ENCODE peak calls at places on chromosome 14, in four cellular contexts. E is T-helper 2 cell, T is NCI-H1092, N is Calu3. X is an unnamed sample.

GRCh38 chr14:105351920-105352871 is 37.6 kb downstream of the PACS2 start:
- DNase-seq in T (peak), E (peak), N (peak), X (peak)

GRCh38 chr14:54652188-54652889 is 85.4 kb downstream of the SAMD4A start:
- DNase-seq in E (no peak), T (no peak), N (peak), X (no peak)

GRCh38 chr14:86646688-86647687 is 1117.0 kb downstream of the FLRT2 start:
- DNase-seq in N (no peak), T (no peak), E (no peak), X (no peak)

GRCh38 chr14:55718551-55718950 is 138.5 kb downstream of the KTN1 start:
- DNase-seq in T (no peak), E (no peak), N (no peak), X (no peak)

GRCh38 chr14:50772361-50772760 is 58.6 kb downstream of the NIN start:
- DNase-seq in E (no peak), T (no peak), N (no peak), X (no peak)

GRCh38 chr14:76312821-76313220 is 63.1 kb upstream of the ESRRB start:
- DNase-seq in E (no peak), T (no peak), N (no peak), X (no peak)

GRCh38 chr14:65560340-65561027 is 148.0 kb downstream of the FUT8 start:
- DNase-seq in N (no peak), E (no peak), T (no peak), X (no peak)

GRCh38 chr14:23522643-23523198 is 28.8 kb downstream of the ZFHX2 start:
- DNase-seq in N (no peak), T (no peak), E (no peak), X (no peak)

GRCh38 chr14:96681826-96682225 is 115.4 kb upstream of the VRK1 start:
- DNase-seq in E (no peak), N (no peak), T (no peak), X (no peak)

GRCh38 chr14:74816124-74816523 is 53.0 kb downstream of the YLPM1 start:
- DNase-seq in N (no peak), E (no peak), T (no peak), X (no peak)

GRCh38 chr14:26589998-26590397 is 7.8 kb downstream of the NOVA1 start:
- DNase-seq in E (no peak), N (no peak), T (no peak), X (no peak)

GRCh38 chr14:64938972-64939816 is 3.4 kb downstream of the GPX2 start:
- DNase-seq in E (no peak), T (no peak), N (no peak), X (no peak)

GRCh38 chr14:69615471-69616407 is 4.3 kb downstream of the SUSD6 start:
- DNase-seq in E (no peak), T (peak), N (peak), X (no peak)

GRCh38 chr14:55377236-55377635 is 34.4 kb downstream of the ATG14 start:
- DNase-seq in E (no peak), T (no peak), N (no peak), X (no peak)

GRCh38 chr14:50047274-50047676 is 69.1 kb downstream of the VCPKMT start:
- DNase-seq in N (peak), T (no peak), E (no peak), X (no peak)